ENCODE peak calls at places on chromosomes 7 and 10, in six cellular contexts. F is cerebellar cortex; K is omental fat pad; X is activated T-cell treated with anti-CD3 and anti-CD28 coated beads, Interleukin-2, amount 50 U/mL, for 48 hours; A is T-helper 17 cell; D is CD8-positive, alpha-beta T cell. S is an unnamed sample.

GRCh38 chr7:70937424-70937823 is 194.5 kb upstream of the GALNT17 start:
- DNase-seq in F (no peak), X (no peak), A (no peak), K (no peak), D (no peak), S (no peak)

GRCh38 chr7:157819517-157819807 is 482.7 kb downstream of the DNAJB6 start:
- DNase-seq in K (no peak), F (no peak), A (no peak), X (no peak), D (no peak), S (no peak)

GRCh38 chr10:75654171-75654772 is 222.8 kb downstream of the LRMDA start:
- DNase-seq in A (no peak), K (no peak), F (no peak), X (no peak), D (no peak), S (no peak)

GRCh38 chr7:94397721-94398120 is 3.0 kb downstream of the COL1A2 start:
- DNase-seq in D (no peak), A (no peak), X (no peak), K (no peak), F (no peak), S (no peak)

GRCh38 chr7:69941077-69941476 is 342.8 kb downstream of the AUTS2 start:
- DNase-seq in K (no peak), F (no peak), X (no peak), D (no peak), A (no peak), S (no peak)

GRCh38 chr10:133185421-133185820 is 25.4 kb downstream of the KNDC1 start:
- DNase-seq in F (no peak), X (no peak), K (no peak), D (no peak), A (no peak), S (no peak)

GRCh38 chr10:129637841-129638240 is 170.8 kb downstream of the MGMT start:
- DNase-seq in X (no peak), F (peak; percentile 83), A (no peak), K (no peak), D (no peak), S (no peak)

GRCh38 chr7:46126901-46127300 is 205.8 kb upstream of the IGFBP3 start:
- DNase-seq in A (no peak), F (no peak), X (no peak), K (no peak), D (no peak), S (no peak)

GRCh38 chr7:150502519-150502918 is 12.2 kb upstream of the GIMAP7 start:
- DNase-seq in A (no peak), X (no peak), D (no peak), K (no peak), F (no peak), S (no peak)

GRCh38 chr10:102420443-102420809 is 210 bp upstream of the FBXL15 start:
- DNase-seq in K (no peak), F (no peak), X (no peak), A (no peak), D (no peak), S (peak; percentile 82)

GRCh38 chr10:8444630-8445029 is 390.1 kb downstream of the GATA3 start:
- DNase-seq in X (peak; percentile 40), F (no peak), K (no peak), A (no peak), D (peak; percentile 65), S (no peak)

GRCh38 chr7:71303566-71303965 is 171.6 kb downstream of the GALNT17 start:
- DNase-seq in D (no peak), F (no peak), K (no peak), A (no peak), X (no peak), S (no peak)

GRCh38 chr7:91565499-91566331 is 301.5 kb downstream of the FZD1 start:
- DNase-seq in D (no peak), A (no peak), K (no peak), F (peak; percentile 94), X (no peak), S (no peak)

GRCh38 chr7:55209366-55209765 is 155.8 kb upstream of the LANCL2 start:
- DNase-seq in K (no peak), X (no peak), A (no peak), F (no peak), D (no peak), S (no peak)

GRCh38 chr7:101712652-101713051 is 83.6 kb upstream of the MYL10 start:
- DNase-seq in K (no peak), D (no peak), X (no peak), F (no peak), A (no peak), S (no peak)

GRCh38 chr7:132518102-132518838 is 58.0 kb downstream of the PLXNA4 start:
- DNase-seq in X (peak; percentile 26), F (peak; percentile 12), A (no peak), K (no peak), D (no peak), S (peak; percentile 2)

GRCh38 chr7:64686493-64687184 is 20.7 kb downstream of the ZNF107 start:
- DNase-seq in X (peak; percentile 48), A (no peak), F (no peak), D (no peak), K (no peak), S (peak; percentile 97)

GRCh38 chr10:131517781-131518180 is 206.3 kb upstream of the TCERG1L start:
- DNase-seq in X (no peak), A (no peak), K (no peak), F (no peak), D (no peak), S (no peak)

GRCh38 chr7:69510114-69510513 is 88.2 kb upstream of the AUTS2 start:
- DNase-seq in K (no peak), X (no peak), F (no peak), D (no peak), A (no peak), S (no peak)

GRCh38 chr7:69706070-69706469 is 107.8 kb downstream of the AUTS2 start:
- DNase-seq in F (no peak), X (no peak), K (no peak), A (no peak), D (no peak), S (no peak)

GRCh38 chr10:103716206-103717160 is 138.9 kb downstream of the SH3PXD2A start:
- DNase-seq in K (no peak), A (no peak), F (no peak), X (no peak), D (no peak), S (no peak)

GRCh38 chr7:11810043-11810625 is 21.9 kb downstream of the THSD7A start:
- DNase-seq in F (no peak), X (no peak), A (no peak), K (no peak), D (no peak), S (no peak)

S was measured in AML-193.